ENCODE peak calls at places on chromosomes 6 and 20, in six cellular contexts. Y, I, W, X, G and D are unnamed samples.

GRCh38 chr6:41352396-41352795 is 17.0 kb downstream of the NCR2 start:
- DNase-seq in Y (no peak), I (no peak), W (no peak), X (no peak), G (no peak), D (no peak)

GRCh38 chr20:55918471-55918870 is 86.8 kb downstream of the CBLN4 start:
- DNase-seq in Y (no peak), I (no peak), W (no peak), X (no peak), G (no peak), D (no peak)

GRCh38 chr20:17797579-17797978 is 97.8 kb downstream of the BANF2 start:
- DNase-seq in Y (no peak), I (no peak), W (no peak), X (no peak), G (no peak), D (no peak)

GRCh38 chr6:30154709-30155521 is 6.1 kb downstream of the TRIM10 start:
- DNase-seq in Y (no peak), I (peak; percentile 64), W (peak; percentile 32), X (no peak), G (no peak), D (no peak)

GRCh38 chr20:32326507-32326851 is 31.7 kb upstream of the ASXL1 start:
- DNase-seq in Y (no peak), I (no peak), W (peak; percentile 16), X (no peak), G (no peak), D (no peak)

GRCh38 chr20:35215066-35215956 is 11.2 kb upstream of the MMP24 start:
- DNase-seq in Y (no peak), I (peak; percentile 65), W (no peak), X (no peak), G (no peak), D (no peak)

GRCh38 chr6:8703059-8703458 is 267.7 kb upstream of the SLC35B3 start:
- DNase-seq in Y (no peak), I (no peak), W (no peak), X (no peak), G (no peak), D (no peak)

GRCh38 chr20:33803921-33804337 is 7.2 kb upstream of the CHMP4B start:
- DNase-seq in Y (no peak), I (peak; percentile 83), W (peak; percentile 34), X (no peak), G (no peak), D (no peak)

GRCh38 chr6:53579338-53579737 is 34.4 kb upstream of the GCLC start:
- DNase-seq in Y (no peak), I (no peak), W (no peak), X (peak; percentile 12), G (no peak), D (no peak)